ENCODE peak calls at places on chromosome 14, in five cellular contexts. U, Y, D, H and K are unnamed samples.
A peak's percentile ranks its signal among the peaks of the same experiment; 100 is the strongest.

GRCh38 chr14:70893842-70894237 is 13.4 kb upstream of the PCNX1 start:
- DNase-seq in D (no peak), H (no peak), Y (no peak), U (no peak), K (no peak)

GRCh38 chr14:105196228-105196960 is 15.3 kb upstream of the NUDT14 start:
- DNase-seq in D (no peak), Y (no peak), H (no peak), U (no peak), K (no peak)

GRCh38 chr14:76115010-76115422 is 36.7 kb upstream of the GPATCH2L start:
- DNase-seq in H (no peak), U (no peak), Y (no peak), D (no peak), K (no peak)

GRCh38 chr14:50821471-50822464 is 9.2 kb downstream of the NIN start:
- DNase-seq in H (peak; percentile 54), U (peak; percentile 41), Y (no peak), D (no peak), K (no peak)

GRCh38 chr14:95329941-95330340 is 10.2 kb upstream of the CLMN start:
- DNase-seq in Y (no peak), D (no peak), U (no peak), H (no peak), K (no peak)

GRCh38 chr14:48973136-48973535 is 613.0 kb downstream of the RPS29 start:
- DNase-seq in H (no peak), D (no peak), Y (no peak), U (no peak), K (no peak)

GRCh38 chr14:58533417-58533816 is 104.3 kb upstream of the DACT1 start:
- DNase-seq in H (no peak), Y (no peak), U (no peak), D (no peak), K (no peak)

GRCh38 chr14:54676822-54677708 is 110.1 kb downstream of the SAMD4A start:
- DNase-seq in H (no peak), Y (no peak), D (peak; percentile 69), U (no peak), K (no peak)

GRCh38 chr14:92800012-92800411 is 5.9 kb downstream of the GOLGA5 start:
- DNase-seq in D (no peak), Y (no peak), H (no peak), U (no peak), K (no peak)

GRCh38 chr14:96805906-96806305 is 8.7 kb downstream of the VRK1 start:
- DNase-seq in Y (no peak), D (no peak), H (no peak), U (no peak), K (no peak)

GRCh38 chr14:96811265-96811664 is 14.1 kb downstream of the VRK1 start:
- DNase-seq in D (no peak), H (no peak), Y (no peak), U (no peak), K (no peak)

GRCh38 chr14:96811985-96812667 is 14.9 kb downstream of the VRK1 start:
- DNase-seq in H (no peak), D (no peak), Y (no peak), U (no peak), K (no peak)

GRCh38 chr14:96806836-96807235 is 9.7 kb downstream of the VRK1 start:
- DNase-seq in D (no peak), H (no peak), U (no peak), Y (no peak), K (no peak)

DNA sequence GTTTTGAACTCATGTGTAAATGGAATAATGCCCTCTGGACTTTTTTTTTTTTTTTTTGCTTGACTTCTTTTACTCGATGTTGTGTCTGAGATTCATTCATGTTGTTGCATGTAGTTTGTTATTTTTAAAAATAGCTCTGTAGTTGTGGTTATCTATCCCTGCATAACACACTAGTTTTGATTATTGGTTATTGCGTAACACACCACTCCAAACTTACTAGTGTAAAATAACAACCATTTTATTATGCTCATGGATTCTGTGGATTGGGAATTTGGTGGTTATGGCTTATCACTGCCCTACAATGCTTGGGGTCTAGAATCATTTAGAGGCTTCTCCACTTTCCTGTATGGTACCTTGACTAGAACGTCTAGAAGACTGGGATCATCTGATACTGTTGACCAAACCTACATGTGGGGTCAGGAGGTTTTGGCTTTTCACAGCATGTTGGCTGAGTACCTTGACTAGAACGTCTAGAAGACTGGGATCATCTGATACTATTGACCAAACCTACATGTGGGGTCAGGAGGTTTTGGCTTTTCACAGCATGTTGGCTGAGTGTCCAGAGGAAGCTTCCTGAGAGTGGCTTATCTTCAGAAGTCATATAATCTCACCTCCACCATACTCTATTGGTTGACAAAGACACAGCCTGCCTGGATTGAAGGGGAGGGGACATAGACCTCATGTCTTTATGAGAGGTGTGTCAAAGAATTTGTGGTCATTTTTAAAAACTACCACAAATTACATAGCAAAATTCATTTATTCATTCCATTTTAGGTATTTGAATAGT is 11.6 kb downstream of the VRK1 start:
- DNase-seq in D (no peak), Y (no peak), H (no peak), U (no peak), K (no peak)
- TF ChIP-seq EP300 in D (no peak), Y (no peak), H (no peak), U (no peak), K (no peak)

DNA sequence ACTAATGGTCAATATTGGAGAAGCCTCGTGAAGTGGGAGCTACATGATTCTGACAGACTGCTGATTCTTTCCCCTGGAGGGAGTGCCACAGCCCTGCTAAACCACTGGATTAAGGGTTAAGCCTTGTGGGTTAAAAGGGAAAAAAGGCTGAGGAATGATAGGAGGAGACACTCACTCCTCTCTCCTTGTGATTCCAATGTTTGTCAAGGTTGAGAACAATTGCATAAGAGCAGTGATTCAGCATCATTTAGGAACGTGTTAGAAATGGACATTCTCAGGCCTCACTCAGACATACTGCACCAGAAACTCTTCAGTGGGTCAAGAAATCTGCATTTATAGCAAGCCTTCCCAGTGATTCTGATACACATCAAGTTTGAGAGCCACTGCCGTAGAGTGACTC is 87.8 kb upstream of the GZMB start:
- DNase-seq in U (no peak), Y (no peak), D (no peak), H (no peak), K (no peak)
- TF ChIP-seq CTCF in U (no peak), Y (no peak), D (no peak), H (no peak), K (no peak)

GRCh38 chr14:61516125-61516740 is 179.1 kb upstream of the HIF1A start:
- DNase-seq in U (no peak), D (no peak), Y (no peak), H (no peak), K (no peak)
- H3K4me1 ChIP-seq in U (peaks cover 43% of the 10 kb centered on the region), D (peaks cover 75% of the 10 kb centered on the region), Y (peaks cover 75% of the 10 kb centered on the region), H (no peaks in the 10 kb centered on the region), K (no peaks in the 10 kb centered on the region)

GRCh38 chr14:101197595-101198397 is 294.3 kb upstream of the RTL1 start:
- DNase-seq in D (no peak), H (no peak), Y (no peak), U (peak; percentile 23), K (peak; percentile 47)
- TF ChIP-seq EP300 in D (no peak), H (no peak), Y (no peak), U (no peak), K (no peak)

GRCh38 chr14:67787673-67788072 is 28.7 kb downstream of the ZFYVE26 start:
- DNase-seq in U (no peak), H (no peak), D (no peak), Y (no peak), K (no peak)
- TF ChIP-seq CTCF in U (no peak), H (no peak), D (no peak), Y (no peak), K (no peak)

GRCh38 chr14:60653709-60654161 is 4.5 kb upstream of the SIX1 start:
- DNase-seq in D (no peak), Y (no peak), U (no peak), H (no peak), K (no peak)
- H3K4me1 ChIP-seq in D (peaks cover 9% of the 10 kb centered on the region), Y (peaks cover 70% of the 10 kb centered on the region), U (peaks cover 64% of the 10 kb centered on the region), H (peaks cover 9% of the 10 kb centered on the region), K (no peaks in the 10 kb centered on the region)

DNA sequence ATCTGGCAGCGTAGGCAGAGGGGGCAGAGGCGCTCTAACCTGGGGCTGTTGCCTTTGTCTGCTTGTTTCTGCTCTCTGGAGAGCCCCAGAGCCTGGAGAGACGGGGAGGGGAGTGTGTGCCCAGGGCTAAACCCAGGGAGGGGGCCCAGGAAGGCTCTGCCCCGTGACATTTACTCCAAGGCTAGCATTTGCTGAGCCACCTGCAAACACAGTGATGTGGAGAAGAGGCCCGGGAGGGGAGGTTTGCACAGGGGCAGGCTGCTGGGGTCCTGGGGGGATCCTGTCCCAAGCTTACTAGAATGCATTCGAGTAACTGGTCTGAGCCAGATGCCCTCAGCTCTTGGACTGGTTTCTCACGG is 11.9 kb downstream of the MEG3 start:
- DNase-seq in Y (no peak), U (no peak), D (no peak), H (no peak), K (no peak)
- TF ChIP-seq EP300 in Y (no peak), U (no peak), D (no peak), H (no peak), K (no peak)

DNA sequence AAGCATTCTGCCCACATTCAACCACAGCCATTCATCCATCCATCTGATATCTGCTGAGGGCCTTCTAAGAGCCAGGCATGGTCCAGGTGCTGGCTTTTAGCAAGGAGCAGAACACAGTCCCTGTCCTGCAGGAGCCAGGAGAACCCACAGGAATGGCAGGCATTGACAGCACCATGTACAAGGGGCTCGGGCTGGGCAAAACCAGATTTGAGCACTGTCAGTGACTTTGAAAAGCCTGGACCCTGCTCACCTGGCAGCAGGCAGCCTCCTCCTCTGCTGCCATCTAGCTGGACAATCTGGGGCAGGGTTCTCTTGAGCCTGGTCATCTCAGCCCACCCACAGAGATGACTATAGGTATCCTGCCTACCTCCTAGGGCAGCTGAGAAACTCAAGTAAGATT is 136.9 kb downstream of the ZFP36L1 start:
- DNase-seq in U (no peak), Y (no peak), D (no peak), H (no peak), K (no peak)
- TF ChIP-seq CTCF in U (no peak), Y (no peak), D (peak; percentile 29), H (no peak), K (no peak)